ENCODE peak calls at places on chromosomes 12 and 14, in four cellular contexts. One of them, this sample, is unnamed. For H3K27me3, the result is how much of the 10 kb centered on the place peaks cover.

GRCh38 chr12:98456583-98457573 is 58.5 kb upstream of the TMPO start:
- DNase-seq in uterus: peak
- DNase-seq in H9: peak
- DNase-seq in PC-3: no peak
- DNase-seq in this sample: no peak

GRCh38 chr12:6097384-6097783 is 27.1 kb downstream of the VWF start:
- DNase-seq in uterus: no peak
- DNase-seq in H9: no peak
- DNase-seq in PC-3: peak
- DNase-seq in this sample: peak

GRCh38 chr12:42308390-42308789 is 17.5 kb downstream of the ZCRB1 start:
- DNase-seq in uterus: no peak
- DNase-seq in H9: no peak
- DNase-seq in PC-3: no peak
- DNase-seq in this sample: no peak

GRCh38 chr14:22847661-22848341 is 11.4 kb downstream of the MMP14 start:
- DNase-seq in uterus: no peak
- DNase-seq in H9: no peak
- DNase-seq in PC-3: no peak
- DNase-seq in this sample: no peak

GRCh38 chr14:90536511-90537191 is 139.8 kb downstream of the CALM1 start:
- DNase-seq in uterus: no peak
- DNase-seq in H9: no peak
- DNase-seq in PC-3: no peak
- DNase-seq in this sample: no peak

GRCh38 chr14:56331815-56332214 is 213.6 kb downstream of the PELI2 start:
- DNase-seq in uterus: no peak
- DNase-seq in H9: no peak
- DNase-seq in PC-3: no peak
- DNase-seq in this sample: no peak

GRCh38 chr14:50599700-50600444 is 39.9 kb downstream of the ATL1 start:
- DNase-seq in uterus: no peak
- DNase-seq in H9: no peak
- DNase-seq in PC-3: peak
- DNase-seq in this sample: peak

GRCh38 chr12:6461401-6462233 is 8.9 kb downstream of the VAMP1 start:
- DNase-seq in uterus: no peak
- DNase-seq in H9: no peak
- DNase-seq in PC-3: no peak
- DNase-seq in this sample: no peak

GRCh38 chr12:41142376-41142775 is 45.7 kb upstream of the PDZRN4 start:
- DNase-seq in uterus: no peak
- DNase-seq in H9: no peak
- DNase-seq in PC-3: no peak
- DNase-seq in this sample: peak

GRCh38 chr14:66600416-66600815 is 92.5 kb downstream of the GPHN start:
- DNase-seq in uterus: no peak
- DNase-seq in H9: no peak
- DNase-seq in PC-3: peak
- DNase-seq in this sample: peak

GRCh38 chr12:38151991-38152700 is 164.4 kb upstream of the ALG10B start:
- DNase-seq in uterus: no peak
- DNase-seq in H9: no peak
- DNase-seq in PC-3: no peak
- DNase-seq in this sample: no peak

GRCh38 chr14:84969501-84969900 is 560.4 kb upstream of the FLRT2 start:
- DNase-seq in uterus: no peak
- DNase-seq in H9: no peak
- DNase-seq in PC-3: peak
- DNase-seq in this sample: no peak

GRCh38 chr12:84070311-84070710 is 842.3 kb downstream of the SLC6A15 start:
- DNase-seq in uterus: peak
- DNase-seq in H9: no peak
- DNase-seq in PC-3: no peak
- DNase-seq in this sample: no peak

GRCh38 chr12:48070731-48071130 is 35.1 kb downstream of the SENP1 start:
- DNase-seq in uterus: no peak
- DNase-seq in H9: no peak
- DNase-seq in PC-3: no peak
- DNase-seq in this sample: no peak

GRCh38 chr12:102896067-102896466 is 21.0 kb downstream of the PAH start:
- DNase-seq in uterus: no peak
- DNase-seq in H9: peak
- DNase-seq in PC-3: peak
- DNase-seq in this sample: no peak

GRCh38 chr14:65321370-65321875 is 91.1 kb upstream of the FUT8 start:
- DNase-seq in uterus: no peak
- DNase-seq in H9: no peak
- DNase-seq in PC-3: peak
- DNase-seq in this sample: no peak

GRCh38 chr12:47609806-47610205 is 96.0 kb downstream of the RPAP3 start:
- DNase-seq in uterus: no peak
- DNase-seq in H9: no peak
- DNase-seq in PC-3: no peak
- DNase-seq in this sample: no peak

GRCh38 chr12:94134226-94134795 is 14.1 kb upstream of the PLXNC1 start:
- DNase-seq in uterus: no peak
- DNase-seq in H9: no peak
- DNase-seq in PC-3: peak
- DNase-seq in this sample: peak

GRCh38 chr14:93619176-93619793 is 169.0 kb downstream of the PRIMA1 start:
- DNase-seq in uterus: no peak
- DNase-seq in H9: no peak
- DNase-seq in PC-3: peak
- DNase-seq in this sample: peak

GRCh38 chr14:42909659-42910058 is 1303.0 kb downstream of the LRFN5 start:
- DNase-seq in uterus: no peak
- DNase-seq in H9: no peak
- DNase-seq in PC-3: no peak
- DNase-seq in this sample: no peak

DNA sequence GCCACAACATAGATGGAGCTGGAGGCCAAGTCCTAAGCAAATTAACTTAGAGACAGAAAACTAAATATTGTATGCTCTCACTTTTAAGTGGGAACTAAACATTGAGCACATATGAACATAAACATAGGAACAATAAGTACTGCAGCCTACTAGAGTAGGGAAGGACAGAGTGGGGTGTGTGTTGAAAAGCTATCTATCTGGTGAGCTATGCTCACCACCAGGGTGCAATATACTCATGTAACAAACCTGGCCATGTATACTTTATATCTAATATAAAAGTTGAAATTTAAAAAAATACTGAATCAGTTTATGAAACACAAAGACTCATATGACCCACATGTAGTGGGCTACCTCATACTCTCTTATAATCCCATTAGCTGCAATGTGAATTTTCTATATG is 1305.0 kb downstream of the LRFN5 start:
- DNase-seq in uterus: no peak
- DNase-seq in H9: no peak
- DNase-seq in PC-3: peak
- DNase-seq in this sample: no peak
- TF ChIP-seq CTCF in uterus: no peak
- TF ChIP-seq CTCF in H9: peak
- TF ChIP-seq CTCF in PC-3: peak
- TF ChIP-seq CTCF in this sample: peak

DNA sequence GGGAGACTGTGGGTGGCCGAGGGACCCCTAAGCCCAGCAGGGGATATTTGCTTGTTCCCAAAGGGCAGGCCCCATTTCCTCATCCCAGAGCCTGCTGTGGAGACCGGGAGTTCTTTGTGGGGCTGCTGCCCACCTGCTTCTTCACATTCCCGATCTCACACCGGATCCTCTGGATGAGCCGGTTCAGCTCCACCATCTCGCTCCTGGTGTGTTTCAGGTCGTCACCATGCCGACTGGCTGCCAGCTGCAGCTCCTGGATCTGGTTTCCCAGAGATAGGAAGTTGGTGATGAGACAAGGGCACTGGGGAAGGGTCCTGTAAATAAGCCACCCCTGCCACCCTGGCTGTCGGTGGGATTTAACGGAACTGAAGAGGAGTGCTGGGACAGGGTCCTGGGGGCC is 3.9 kb downstream of the KRT74 start:
- DNase-seq in uterus: no peak
- DNase-seq in H9: no peak
- DNase-seq in PC-3: no peak
- DNase-seq in this sample: no peak
- H3K27me3 ChIP-seq in uterus: under half
- H3K27me3 ChIP-seq in H9: under half
- H3K27me3 ChIP-seq in PC-3: half or more
- H3K27me3 ChIP-seq in this sample: under half

GRCh38 chr14:105301103-105301914 is 508 bp upstream of the BRF1 start:
- DNase-seq in uterus: peak
- DNase-seq in H9: peak
- DNase-seq in PC-3: peak
- DNase-seq in this sample: peak
- TF ChIP-seq CTCF in uterus: no peak
- TF ChIP-seq CTCF in H9: no peak
- TF ChIP-seq CTCF in PC-3: no peak
- TF ChIP-seq CTCF in this sample: no peak

GRCh38 chr12:4197922-4198763 is 75.4 kb upstream of the CCND2 start:
- DNase-seq in uterus: no peak
- DNase-seq in H9: no peak
- DNase-seq in PC-3: no peak
- DNase-seq in this sample: no peak
- H3K27me3 ChIP-seq in uterus: under half
- H3K27me3 ChIP-seq in H9: under half
- H3K27me3 ChIP-seq in PC-3: half or more
- H3K27me3 ChIP-seq in this sample: under half

GRCh38 chr14:103894723-103895059 is 33.6 kb upstream of the TDRD9 start:
- DNase-seq in uterus: no peak
- DNase-seq in H9: no peak
- DNase-seq in PC-3: no peak
- DNase-seq in this sample: no peak
- TF ChIP-seq CTCF in uterus: no peak
- TF ChIP-seq CTCF in H9: no peak
- TF ChIP-seq CTCF in PC-3: no peak
- TF ChIP-seq CTCF in this sample: no peak

This sample was measured in foreskin keratinocyte.